ENCODE peak calls at places on chromosomes 3 and 15, in seven cellular contexts. T is choroid plexus epithelial cell; B is SJSA1; F is GM23248; V is NB4; R is CD8-positive, alpha-beta memory T cell; U is uterus. E is an unnamed sample.

GRCh38 chr15:69608661-69609060 is 156.0 kb downstream of the RPLP1 start:
- DNase-seq in T (no peak), B (peak; percentile 13), F (no peak), V (no peak), R (no peak), U (no peak), E (no peak)

GRCh38 chr3:48708481-48708889 is 8.5 kb downstream of the IP6K2 start:
- DNase-seq in T (peak; percentile 51), B (no peak), F (peak; percentile 93), V (no peak), R (no peak), U (no peak), E (no peak)

GRCh38 chr3:134002326-134002725 is 27.4 kb downstream of the SLCO2A1 start:
- DNase-seq in T (peak; percentile 22), B (no peak), F (peak; percentile 92), V (no peak), R (no peak), U (no peak), E (peak; percentile 43)

GRCh38 chr15:53716909-53717878 is 42.3 kb downstream of the WDR72 start:
- DNase-seq in T (peak; percentile 7), B (no peak), F (peak; percentile 7), V (peak; percentile 20), R (no peak), U (no peak), E (peak; percentile 2)

GRCh38 chr15:99631256-99631655 is 65.5 kb downstream of the MEF2A start:
- DNase-seq in T (no peak), B (no peak), F (no peak), V (peak; percentile 74), R (no peak), U (no peak), E (no peak)

GRCh38 chr3:124774305-124774673 is 44.0 kb downstream of the UMPS start:
- DNase-seq in T (peak; percentile 57), B (peak; percentile 64), F (peak; percentile 77), V (no peak), R (no peak), U (peak; percentile 57), E (no peak)

GRCh38 chr3:94525039-94525438 is 462.2 kb downstream of the NSUN3 start:
- DNase-seq in T (peak; percentile 52), B (peak; percentile 42), F (no peak), V (no peak), R (no peak), U (no peak), E (no peak)

GRCh38 chr3:12405432-12406272 is 78.6 kb upstream of the TSEN2 start:
- DNase-seq in T (peak; percentile 98), B (peak; percentile 38), F (peak; percentile 21), V (peak; percentile 77), R (no peak), U (peak; percentile 90), E (peak; percentile 70)

GRCh38 chr15:41794081-41794480 is 19.8 kb downstream of the MAPKBP1 start:
- DNase-seq in T (no peak), B (no peak), F (peak; percentile 82), V (no peak), R (no peak), U (no peak), E (no peak)

GRCh38 chr3:64342940-64343691 is 117.8 kb upstream of the PRICKLE2 start:
- DNase-seq in T (peak; percentile 95), B (peak; percentile 85), F (peak; percentile 83), V (no peak), R (no peak), U (no peak), E (peak; percentile 97)

GRCh38 chr15:68341851-68342336 is 64.3 kb downstream of the FEM1B start:
- DNase-seq in T (peak; percentile 66), B (no peak), F (no peak), V (no peak), R (no peak), U (peak; percentile 64), E (peak; percentile 83)

GRCh38 chr15:57607570-57608000 is 15.9 kb downstream of the MYZAP start:
- DNase-seq in T (peak; percentile 41), B (peak; percentile 14), F (peak; percentile 56), V (peak; percentile 87), R (no peak), U (no peak), E (no peak)

GRCh38 chr15:88998980-88999713 is 86.0 kb upstream of the MFGE8 start:
- DNase-seq in T (no peak), B (no peak), F (no peak), V (peak; percentile 26), R (no peak), U (no peak), E (no peak)

GRCh38 chr15:66723826-66724731 is 22.0 kb downstream of the SMAD6 start:
- DNase-seq in T (peak; percentile 82), B (peak; percentile 46), F (peak; percentile 23), V (no peak), R (no peak), U (no peak), E (no peak)

GRCh38 chr15:81336568-81336967 is 12.6 kb upstream of the STARD5 start:
- DNase-seq in T (peak; percentile 79), B (no peak), F (peak; percentile 42), V (peak; percentile 50), R (peak; percentile 31), U (no peak), E (no peak)

GRCh38 chr3:158731938-158732855 is at the start of gene RARRES1:
- DNase-seq in T (peak; percentile 68), B (no peak), F (peak; percentile 88), V (no peak), R (no peak), U (peak; percentile 79), E (no peak)

GRCh38 chr3:114858329-114858728 is 288.8 kb downstream of the ZBTB20 start:
- DNase-seq in T (no peak), B (no peak), F (no peak), V (no peak), R (no peak), U (no peak), E (no peak)

GRCh38 chr3:129428382-129429079 is at the start of gene EFCAB12:
- DNase-seq in T (peak; percentile 96), B (peak; percentile 74), F (peak; percentile 97), V (no peak), R (peak; percentile 78), U (peak; percentile 97), E (peak; percentile 71)

GRCh38 chr3:100522125-100522524 is 29.7 kb downstream of the TMEM45A start:
- DNase-seq in T (no peak), B (no peak), F (no peak), V (no peak), R (no peak), U (no peak), E (no peak)

GRCh38 chr3:133930341-133930933 is 34.8 kb upstream of the RAB6B start:
- DNase-seq in T (peak; percentile 93), B (peak; percentile 43), F (peak; percentile 87), V (peak; percentile 79), R (no peak), U (no peak), E (no peak)

GRCh38 chr15:27087651-27088583 is 116.9 kb downstream of the GABRG3 start:
- DNase-seq in T (no peak), B (no peak), F (no peak), V (no peak), R (no peak), U (no peak), E (no peak)

GRCh38 chr3:106328224-106328623 is 459.4 kb upstream of the CBLB start:
- DNase-seq in T (no peak), B (no peak), F (no peak), V (no peak), R (no peak), U (no peak), E (no peak)

DNA sequence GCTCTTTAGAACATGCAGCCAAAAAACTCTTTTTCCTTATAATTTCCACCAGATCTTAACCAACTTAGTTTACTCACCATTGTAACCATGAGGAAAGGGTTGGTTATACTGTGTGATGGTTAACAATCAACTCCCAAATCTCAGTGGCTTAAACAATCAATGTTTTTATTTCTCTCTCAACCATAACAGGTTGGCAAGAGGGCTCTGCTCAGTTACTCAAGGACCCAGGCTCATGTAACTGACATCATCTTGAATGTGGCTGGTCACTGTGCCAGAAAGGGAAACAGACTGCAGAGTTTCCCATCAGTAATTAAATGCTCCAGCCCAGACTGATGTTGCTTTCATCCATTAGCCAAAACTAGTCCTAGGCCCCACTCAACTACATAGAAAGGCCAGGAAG is 69.0 kb downstream of the ANKRD28 start:
- DNase-seq in T (no peak), B (no peak), F (no peak), V (no peak), R (no peak), U (no peak), E (no peak)
- H3K4me3 ChIP-seq in T (no peak overlapping the region), B (no peak overlapping the region), F (no peak overlapping the region), V (no peak overlapping the region), R (no peak overlapping the region), U (no peak overlapping the region), E (no peak overlapping the region)

DNA sequence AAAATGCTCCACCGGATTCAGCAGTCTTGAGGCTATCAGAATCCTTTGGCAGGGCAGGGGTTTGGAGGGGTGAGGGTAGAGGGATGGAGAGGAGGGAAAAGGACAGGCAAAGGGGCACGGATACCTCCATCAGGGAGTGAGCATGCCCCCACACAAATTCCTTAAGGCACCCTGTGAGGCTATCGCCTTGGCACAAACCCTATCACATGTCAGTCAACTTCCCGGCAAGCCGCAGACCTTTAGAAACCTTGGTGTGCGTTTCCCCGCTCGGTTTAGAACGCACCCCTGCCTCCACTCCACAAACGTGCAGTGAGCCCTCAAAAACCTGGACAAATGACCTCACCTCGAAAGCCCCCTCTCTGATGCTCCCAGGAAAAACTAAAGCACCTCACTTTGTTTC is 422 bp upstream of the SETMAR start:
- DNase-seq in T (no peak), B (no peak), F (no peak), V (no peak), R (no peak), U (no peak), E (no peak)
- H3K4me3 ChIP-seq in T (peak overlapping the region; percentile 88), B (peak overlapping the region; percentile 71), F (peak overlapping the region; percentile 75), V (peak overlapping the region; percentile 96), R (peak overlapping the region; percentile 77), U (peak overlapping the region; percentile 56), E (peak overlapping the region; percentile 73)

DNA sequence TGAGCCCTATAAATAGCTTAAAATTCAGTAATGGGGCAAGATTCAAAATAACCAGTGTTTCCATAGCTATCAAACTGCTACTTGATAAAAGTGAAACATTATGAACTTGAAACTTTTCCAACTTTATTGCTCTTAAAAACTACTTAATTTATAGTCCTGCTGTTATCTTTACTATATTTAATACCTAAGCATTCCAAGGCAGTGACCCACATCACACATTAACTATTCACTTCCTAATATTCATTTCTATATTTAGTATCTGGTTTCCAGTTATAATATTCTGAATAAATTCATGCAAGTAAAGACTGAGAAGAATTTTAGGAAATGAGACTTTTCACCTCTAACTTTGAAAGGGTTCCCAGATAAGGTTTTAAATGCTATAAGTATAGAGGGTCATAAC is 64.9 kb downstream of the UACA start:
- DNase-seq in T (no peak), B (no peak), F (no peak), V (no peak), R (no peak), U (no peak), E (no peak)
- H3K4me3 ChIP-seq in T (no peak overlapping the region), B (no peak overlapping the region), F (no peak overlapping the region), V (no peak overlapping the region), R (no peak overlapping the region), U (no peak overlapping the region), E (no peak overlapping the region)

DNA sequence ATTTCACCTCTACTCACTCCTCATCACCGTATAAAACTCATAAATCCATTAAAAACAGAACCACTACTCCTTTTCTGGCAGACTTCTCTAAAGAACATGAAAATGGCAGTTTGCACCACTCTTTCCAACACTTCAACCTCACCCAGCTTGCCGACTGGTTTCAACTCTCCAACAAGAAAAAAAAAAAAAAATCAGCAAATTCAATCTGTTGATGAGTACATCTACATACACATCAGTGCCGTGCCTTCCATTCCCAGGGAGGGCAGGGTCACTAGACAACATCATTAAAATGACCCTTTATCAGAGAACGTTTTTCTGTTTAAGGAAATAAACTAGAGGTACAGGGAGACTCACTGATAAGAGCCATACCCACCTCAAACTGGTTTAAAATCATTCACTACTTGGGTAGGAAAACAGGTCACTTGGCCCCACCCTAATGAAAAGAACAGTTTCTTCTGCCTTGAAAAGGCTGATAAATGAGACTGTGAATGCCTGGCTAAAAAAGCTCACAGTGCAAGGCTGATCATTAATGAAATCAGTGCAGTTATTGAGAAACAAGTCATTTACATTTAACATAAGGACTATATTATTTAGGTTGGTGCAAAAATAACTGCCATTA is 6.0 kb downstream of the ANXA2 start:
- DNase-seq in T (peak; percentile 15), B (no peak), F (peak; percentile 53), V (no peak), R (no peak), U (no peak), E (no peak)
- H3K4me3 ChIP-seq in T (peak overlapping the region; percentile 24), B (no peak overlapping the region), F (peak overlapping the region; percentile 95), V (no peak overlapping the region), R (no peak overlapping the region), U (no peak overlapping the region), E (peak overlapping the region; percentile 33)

E was measured in skeletal muscle cell.